ENCODE peak calls at places on chromosomes 7 and 10, in five cellular contexts. M is WTC11, N is HCT116, Y is SK-N-SH, Z is A549. O is an unnamed sample.

GRCh38 chr10:122966879-122967278 is 12.9 kb upstream of the C10orf88 start:
- DNase-seq in M (no peak), N (no peak), Y (no peak), Z (no peak), O (no peak)

GRCh38 chr7:117008849-117009531 is 55.7 kb downstream of the ST7 start:
- DNase-seq in M (no peak), N (no peak), Y (no peak), Z (no peak), O (peak)

GRCh38 chr10:88989824-88990527 is 622 bp upstream of the FAS start:
- DNase-seq in M (no peak), N (no peak), Y (no peak), Z (no peak), O (peak)

GRCh38 chr7:38040831-38041230 is 120.4 kb downstream of the EPDR1 start:
- DNase-seq in M (no peak), N (no peak), Y (peak), Z (no peak), O (no peak)

GRCh38 chr7:302054-302992 is 12.4 kb downstream of the FOXL3 start:
- DNase-seq in M (peak), N (no peak), Y (no peak), Z (no peak), O (no peak)

GRCh38 chr7:157032644-157033482 is 22.4 kb upstream of the MNX1 start:
- DNase-seq in M (no peak), N (no peak), Y (no peak), Z (no peak), O (peak)

GRCh38 chr7:75879771-75880184 is 944 bp downstream of the RHBDD2 start:
- DNase-seq in M (no peak), N (no peak), Y (peak), Z (no peak), O (peak)

GRCh38 chr10:69241575-69241974 is 21.4 kb downstream of the HKDC1 start:
- DNase-seq in M (no peak), N (no peak), Y (no peak), Z (no peak), O (no peak)

GRCh38 chr7:51314041-51314440 is 2.6 kb downstream of the COBL start:
- DNase-seq in M (no peak), N (no peak), Y (no peak), Z (no peak), O (no peak)

GRCh38 chr10:29669149-29669548 is 34.4 kb upstream of the SVIL start:
- DNase-seq in M (no peak), N (no peak), Y (no peak), Z (no peak), O (no peak)

GRCh38 chr10:50541317-50541716 is 82.4 kb downstream of the SGMS1 start:
- DNase-seq in M (no peak), N (no peak), Y (no peak), Z (no peak), O (no peak)

GRCh38 chr10:507355-507699 is 182.1 kb downstream of the DIP2C start:
- DNase-seq in M (no peak), N (no peak), Y (no peak), Z (no peak), O (no peak)

GRCh38 chr7:55387062-55387965 is 22.2 kb downstream of the LANCL2 start:
- DNase-seq in M (no peak), N (no peak), Y (no peak), Z (peak), O (peak)

GRCh38 chr10:54962134-54962900 is 161.3 kb upstream of the PCDH15 start:
- DNase-seq in M (no peak), N (no peak), Y (no peak), Z (no peak), O (no peak)

GRCh38 chr7:144037414-144038096 is 11.2 kb upstream of the OR2A5 start:
- DNase-seq in M (no peak), N (no peak), Y (no peak), Z (no peak), O (no peak)

GRCh38 chr10:1933215-1933614 is 195.9 kb upstream of the ADARB2 start:
- DNase-seq in M (no peak), N (no peak), Y (no peak), Z (no peak), O (peak)

GRCh38 chr7:150324366-150324961 is 1.1 kb upstream of the ACTR3C start:
- DNase-seq in M (no peak), N (no peak), Y (peak), Z (no peak), O (peak)

GRCh38 chr7:19133390-19133789 is 11.8 kb downstream of the FERD3L start:
- DNase-seq in M (no peak), N (no peak), Y (no peak), Z (no peak), O (no peak)

GRCh38 chr7:90178592-90179279 is 24.5 kb downstream of the STEAP1 start:
- DNase-seq in M (no peak), N (peak), Y (no peak), Z (peak), O (peak)

GRCh38 chr7:80312139-80312661 is 177.6 kb downstream of the GNAI1 start:
- DNase-seq in M (no peak), N (no peak), Y (no peak), Z (peak), O (no peak)

GRCh38 chr10:72261323-72262018 is 12.3 kb upstream of the DDIT4 start:
- DNase-seq in M (no peak), N (no peak), Y (peak), Z (peak), O (peak)

GRCh38 chr10:132574783-132575319 is 37.3 kb downstream of the INPP5A start:
- DNase-seq in M (peak), N (no peak), Y (no peak), Z (no peak), O (peak)

GRCh38 chr10:86711957-86712708 is 43.8 kb downstream of the LDB3 start:
- DNase-seq in M (peak), N (no peak), Y (peak), Z (peak), O (peak)

GRCh38 chr10:3660753-3661152 is 124.3 kb downstream of the KLF6 start:
- DNase-seq in M (no peak), N (no peak), Y (no peak), Z (no peak), O (no peak)
- TF ChIP-seq MAX in M (no peak), N (no peak), Y (no peak), Z (no peak), O (no peak)

DNA sequence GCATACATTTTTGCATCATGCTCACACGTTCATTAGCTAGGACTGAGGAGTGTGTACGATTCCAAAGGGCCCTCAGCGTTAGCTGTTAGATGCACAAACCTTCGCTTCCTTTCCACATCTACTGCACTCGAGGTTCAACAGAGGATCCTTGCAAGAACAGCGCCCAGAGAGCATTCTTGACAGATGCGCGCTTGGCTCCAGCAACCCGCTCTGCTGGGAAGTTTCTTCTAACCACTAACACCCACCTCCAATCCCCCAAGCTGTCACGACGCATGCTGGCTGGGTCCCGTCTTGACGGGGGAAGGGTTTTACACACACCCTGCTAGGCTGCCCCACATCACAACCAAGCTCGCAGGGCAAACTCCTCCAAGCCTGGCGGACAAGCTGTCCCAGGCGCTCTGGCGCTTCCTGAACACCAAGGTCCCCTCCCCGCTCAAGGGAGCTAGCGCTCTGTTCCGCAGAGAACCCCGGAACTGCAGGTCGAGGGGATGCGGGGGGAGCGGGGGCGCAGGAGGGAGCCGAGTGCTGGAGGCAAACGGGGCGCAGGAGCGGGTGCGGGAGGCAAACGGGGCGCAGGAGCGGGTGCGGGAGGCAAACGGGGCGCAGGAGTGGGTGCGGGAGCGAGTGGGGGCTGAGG is 653 bp upstream of the ADRB1 start:
- DNase-seq in M (peak), N (peak), Y (peak), Z (peak), O (peak)
- TF ChIP-seq MAX in M (peak), N (no peak), Y (no peak), Z (peak), O (peak)

GRCh38 chr10:74079914-74080590 is 70.6 kb downstream of the AP3M1 start:
- DNase-seq in M (no peak), N (peak), Y (no peak), Z (no peak), O (peak)
- TF ChIP-seq MAX in M (no peak), N (no peak), Y (no peak), Z (no peak), O (no peak)

GRCh38 chr10:35517431-35518181 is 87.5 kb upstream of the GJD4 start:
- DNase-seq in M (no peak), N (no peak), Y (no peak), Z (no peak), O (no peak)
- TF ChIP-seq MAX in M (no peak), N (no peak), Y (no peak), Z (no peak), O (no peak)

DNA sequence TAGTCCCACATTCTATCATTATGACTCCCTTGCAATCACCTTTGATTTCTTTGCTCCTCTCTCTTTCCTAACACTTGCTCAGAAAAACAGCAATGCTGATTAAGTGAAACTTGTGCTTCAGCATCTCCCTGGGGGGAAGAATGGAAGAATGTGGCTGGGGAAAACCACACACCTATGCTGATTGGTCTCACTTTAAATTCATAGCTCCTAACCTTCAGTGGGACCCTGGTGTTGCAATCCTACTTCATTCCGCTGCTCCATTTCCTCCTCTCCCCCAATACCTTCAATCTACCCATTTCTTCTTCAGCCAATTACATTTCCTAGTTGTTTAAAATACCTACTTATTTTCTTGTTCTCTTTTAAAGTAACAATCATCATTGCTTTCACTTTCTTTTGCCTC is 1166.7 kb upstream of the C7orf33 start:
- DNase-seq in M (no peak), N (no peak), Y (no peak), Z (no peak), O (no peak)
- TF ChIP-seq MAX in M (no peak), N (no peak), Y (no peak), Z (no peak), O (no peak)

DNA sequence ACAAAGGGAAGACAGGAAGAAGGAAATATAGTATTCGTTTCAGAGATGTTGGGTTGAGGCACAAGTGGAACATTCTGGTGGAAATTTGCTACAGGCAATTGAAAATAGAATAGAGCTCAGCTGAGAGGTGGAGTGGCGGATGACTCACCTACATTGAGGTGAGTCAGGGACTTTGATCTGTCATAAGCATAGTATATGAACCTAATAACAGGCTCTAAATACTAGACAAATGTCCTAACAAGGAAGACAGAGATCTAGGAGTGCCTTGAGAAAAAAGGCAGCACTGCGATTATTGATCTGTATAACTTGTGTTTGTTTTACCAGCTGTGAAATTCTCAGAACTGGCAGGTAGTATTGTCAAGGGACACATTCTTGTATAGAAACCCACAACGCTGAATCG is 907 bp upstream of the IFRD1 start:
- DNase-seq in M (no peak), N (peak), Y (no peak), Z (peak), O (peak)
- TF ChIP-seq MAX in M (no peak), N (peak), Y (no peak), Z (no peak), O (no peak)

GRCh38 chr10:22325272-22325947 is 4.5 kb downstream of the BMI1 start:
- DNase-seq in M (peak), N (no peak), Y (peak), Z (peak), O (peak)
- TF ChIP-seq MAX in M (peak), N (peak), Y (no peak), Z (no peak), O (no peak)

O was measured in NB4.